ENCODE peak calls at places on chromosome 12, in seven cellular contexts. I is ascending aorta, S is ovary, F is left ventricle myocardium inferior, A is cardiac muscle cell, D is small intestine, O is endothelial cell of umbilical vein. B is an unnamed sample.

GRCh38 chr12:117402363-117402762 is 40.9 kb upstream of the NOS1 start:
- DNase-seq in I (no peak), S (no peak), F (no peak), A (no peak), D (no peak), O (no peak), B (no peak)

GRCh38 chr12:63496654-63497053 is 171.6 kb downstream of the DPY19L2 start:
- DNase-seq in I (no peak), S (no peak), F (no peak), A (no peak), D (no peak), O (no peak), B (no peak)

GRCh38 chr12:34371050-34371449 is 348.8 kb downstream of the ALG10 start:
- DNase-seq in I (no peak), S (no peak), F (no peak), A (no peak), D (no peak), O (no peak), B (no peak)

GRCh38 chr12:131940121-131940520 is 9.6 kb upstream of the EP400 start:
- DNase-seq in I (no peak), S (peak; percentile 1), F (no peak), A (no peak), D (no peak), O (no peak), B (no peak)

GRCh38 chr12:22082190-22082701 is 36.2 kb downstream of the CMAS start:
- DNase-seq in I (no peak), S (no peak), F (no peak), A (peak; percentile 2), D (no peak), O (peak; percentile 11), B (no peak)

GRCh38 chr12:48788852-48789775 is at the start of gene ADCY6:
- DNase-seq in I (peak; percentile 89), S (peak; percentile 87), F (peak; percentile 85), A (peak; percentile 78), D (peak; percentile 81), O (peak; percentile 79), B (peak; percentile 78)

GRCh38 chr12:97288526-97288925 is 174.1 kb upstream of the RMST start:
- DNase-seq in I (no peak), S (no peak), F (no peak), A (no peak), D (no peak), O (no peak), B (no peak)

GRCh38 chr12:84034891-84035290 is 877.7 kb downstream of the SLC6A15 start:
- DNase-seq in I (no peak), S (no peak), F (no peak), A (no peak), D (no peak), O (no peak), B (no peak)

GRCh38 chr12:11794311-11794710 is 144.8 kb downstream of the ETV6 start:
- DNase-seq in I (no peak), S (no peak), F (no peak), A (no peak), D (no peak), O (no peak), B (no peak)

GRCh38 chr12:80632835-80633234 is 74.6 kb upstream of the MYF6 start:
- DNase-seq in I (no peak), S (no peak), F (no peak), A (no peak), D (no peak), O (no peak), B (no peak)

GRCh38 chr12:10673660-10674384 is at the start of gene STYK1:
- DNase-seq in I (peak; percentile 67), S (peak; percentile 21), F (peak; percentile 34), A (peak; percentile 33), D (peak; percentile 87), O (peak; percentile 75), B (peak; percentile 22)

GRCh38 chr12:9831720-9832119 is 4.4 kb downstream of the KLRF1 start:
- DNase-seq in I (no peak), S (no peak), F (no peak), A (no peak), D (no peak), O (no peak), B (no peak)

GRCh38 chr12:92624236-92624635 is 78.6 kb upstream of the PLEKHG7 start:
- DNase-seq in I (no peak), S (no peak), F (no peak), A (peak; percentile 41), D (no peak), O (peak; percentile 51), B (no peak)

GRCh38 chr12:30973171-30973570 is 46.6 kb downstream of the TSPAN11 start:
- DNase-seq in I (no peak), S (no peak), F (no peak), A (no peak), D (no peak), O (no peak), B (no peak)

GRCh38 chr12:42504049-42504448 is 85.5 kb downstream of the PRICKLE1 start:
- DNase-seq in I (no peak), S (peak; percentile 27), F (no peak), A (peak; percentile 45), D (no peak), O (peak; percentile 29), B (no peak)

GRCh38 chr12:75623631-75624118 is 112.3 kb upstream of the KRR1 start:
- DNase-seq in I (no peak), S (no peak), F (no peak), A (peak; percentile 68), D (no peak), O (peak; percentile 53), B (no peak)

GRCh38 chr12:112386726-112387125 is 4.5 kb upstream of the HECTD4 start:
- DNase-seq in I (peak; percentile 62), S (no peak), F (no peak), A (peak; percentile 93), D (no peak), O (no peak), B (no peak)

GRCh38 chr12:25518512-25518911 is 34.6 kb downstream of the LMNTD1 start:
- DNase-seq in I (no peak), S (no peak), F (no peak), A (no peak), D (no peak), O (no peak), B (no peak)

GRCh38 chr12:104643921-104644669 is 187.3 kb downstream of the CHST11 start:
- DNase-seq in I (no peak), S (no peak), F (peak; percentile 31), A (no peak), D (peak; percentile 10), O (peak; percentile 23), B (peak; percentile 23)

GRCh38 chr12:48069253-48069652 is 36.6 kb downstream of the SENP1 start:
- DNase-seq in I (no peak), S (no peak), F (no peak), A (peak; percentile 2), D (no peak), O (no peak), B (no peak)

GRCh38 chr12:104485651-104486341 is 29.0 kb downstream of the CHST11 start:
- DNase-seq in I (peak; percentile 62), S (no peak), F (no peak), A (no peak), D (peak; percentile 32), O (no peak), B (no peak)

GRCh38 chr12:3553681-3554546 is 62.9 kb downstream of the PRMT8 start:
- DNase-seq in I (no peak), S (no peak), F (no peak), A (peak; percentile 5), D (no peak), O (no peak), B (no peak)

DNA sequence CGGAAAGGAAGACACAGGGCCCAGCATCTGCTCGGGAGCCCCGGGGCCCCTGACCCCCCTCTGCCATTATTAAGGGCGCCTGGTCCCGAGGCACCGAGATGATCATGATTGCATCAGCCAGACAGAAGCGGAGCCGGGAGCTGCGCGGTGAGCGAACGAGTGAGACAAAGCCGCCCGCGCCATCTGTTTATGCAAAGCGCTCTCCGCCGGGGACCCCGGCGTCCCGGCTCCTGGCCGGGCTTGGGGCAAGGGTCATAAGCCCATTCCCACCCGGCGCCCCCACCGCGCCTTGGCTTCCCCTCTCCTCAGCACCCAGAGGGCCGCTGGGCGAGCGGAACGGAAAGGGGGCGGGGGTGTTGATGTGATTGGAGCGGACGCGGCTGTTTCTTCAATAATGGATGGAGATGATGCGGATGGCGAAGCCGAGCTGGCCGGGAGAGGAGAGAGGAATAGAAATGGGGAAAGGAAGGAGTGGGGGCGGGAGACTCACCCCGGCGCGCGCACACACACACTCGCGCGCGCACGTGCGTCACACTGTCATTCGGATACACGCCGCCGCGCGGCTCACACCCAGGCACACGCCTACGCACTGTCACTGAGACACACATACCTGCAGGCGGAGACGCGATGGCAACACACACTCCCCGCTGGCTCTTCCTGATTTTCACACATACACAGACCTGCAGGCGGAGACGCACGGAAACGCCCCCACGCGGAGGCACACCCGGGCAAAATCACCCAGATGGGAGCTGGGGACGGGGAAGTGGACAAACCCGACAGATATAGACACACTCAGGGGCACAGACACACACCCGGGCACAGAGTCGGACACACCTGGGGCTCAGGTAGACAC is 10.7 kb downstream of the STAC3 start:
- DNase-seq in I (no peak), S (no peak), F (peak; percentile 49), A (peak; percentile 50), D (peak; percentile 57), O (no peak), B (no peak)
- H3K27me3 ChIP-seq in I (peaks cover 28% of the 10 kb centered on the region), S (peaks cover 2% of the 10 kb centered on the region), F (peaks cover 91% of the 10 kb centered on the region), A (peaks cover 82% of the 10 kb centered on the region), D (no peaks in the 10 kb centered on the region), O (peaks cover 58% of the 10 kb centered on the region), B (peaks cover 43% of the 10 kb centered on the region)

DNA sequence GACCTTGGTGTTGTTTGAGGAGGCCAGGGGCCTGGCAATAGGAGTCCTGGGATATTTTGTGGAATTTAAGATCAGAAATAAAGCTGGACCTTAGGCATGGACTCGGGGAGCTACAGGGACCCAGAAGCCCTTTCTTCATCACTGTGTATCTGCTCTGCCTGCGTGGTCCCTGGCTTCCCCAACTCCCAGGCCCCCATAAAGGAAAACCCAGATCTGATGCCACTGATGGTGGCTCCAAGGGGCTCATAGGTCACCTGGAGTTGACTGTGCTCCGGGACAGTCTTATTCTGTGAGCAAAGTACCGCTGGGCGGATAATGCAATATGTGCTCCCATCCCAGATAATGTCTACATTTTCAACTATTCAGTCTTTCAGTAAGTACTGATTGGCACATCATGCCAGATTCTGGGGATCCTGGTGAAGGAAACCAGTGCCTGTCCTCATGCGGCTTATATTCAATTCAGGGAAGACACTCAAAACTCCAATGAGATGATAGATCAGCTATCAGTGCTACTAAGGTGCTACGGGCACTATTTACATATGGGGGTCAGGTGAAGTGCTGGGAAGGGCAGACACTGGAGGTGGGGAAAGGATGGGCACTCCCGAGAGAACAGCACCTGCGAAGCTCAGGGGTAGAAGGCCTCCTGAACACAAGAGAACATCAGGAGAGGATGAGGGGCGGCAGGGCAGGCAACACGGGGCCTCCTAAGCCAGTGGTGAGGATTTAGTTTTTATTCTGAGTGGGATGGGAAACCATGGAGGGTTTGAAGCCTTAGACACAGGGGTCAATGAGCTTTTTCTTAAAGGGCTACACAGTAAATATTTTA is 5.5 kb upstream of the SELPLG start:
- DNase-seq in I (peak; percentile 37), S (no peak), F (no peak), A (no peak), D (no peak), O (no peak), B (no peak)
- H3K4me1 ChIP-seq in I (peaks cover 22% of the 10 kb centered on the region), S (peaks cover 10% of the 10 kb centered on the region), F (peaks cover 72% of the 10 kb centered on the region), A (peaks cover 33% of the 10 kb centered on the region), D (peaks cover 4% of the 10 kb centered on the region), O (peaks cover 16% of the 10 kb centered on the region), B (peaks cover 10% of the 10 kb centered on the region)

GRCh38 chr12:93855265-93855664 is 178.1 kb downstream of the CRADD start:
- DNase-seq in I (no peak), S (no peak), F (no peak), A (no peak), D (no peak), O (no peak), B (no peak)
- H3K27ac ChIP-seq in I (no peak overlapping the region), S (no peak overlapping the region), F (no peak overlapping the region), A (peak overlapping the region; percentile 26), D (no peak overlapping the region), O (no peak overlapping the region), B (no peak overlapping the region)

GRCh38 chr12:54017845-54018607 is 9.2 kb downstream of the HOXC8 start:
- DNase-seq in I (peak; percentile 95), S (peak; percentile 96), F (peak; percentile 43), A (peak; percentile 34), D (peak; percentile 59), O (peak; percentile 65), B (peak; percentile 89)
- H3K27me3 ChIP-seq in I (no peaks in the 10 kb centered on the region), S (no peaks in the 10 kb centered on the region), F (peaks cover 100% of the 10 kb centered on the region), A (peaks cover 100% of the 10 kb centered on the region), D (peaks cover 6% of the 10 kb centered on the region), O (peaks cover 84% of the 10 kb centered on the region), B (no peaks in the 10 kb centered on the region)

B was measured in adrenal gland.